ENCODE peak calls at places on chromosome 6, in ten cellular contexts. C, K, U, V, M, A, L, H, O and Q are unnamed samples.

GRCh38 chr6:4930025-4930692 is 73.7 kb downstream of the RPP40 start:
- DNase-seq in U (no peak), A (no peak), H (no peak), L (no peak), K (no peak), C (no peak), O (no peak), V (no peak), M (no peak), Q (no peak)

GRCh38 chr6:119077643-119078448 is 618 bp downstream of the FAM184A start:
- DNase-seq in U (no peak), L (no peak), A (peak; percentile 52), M (peak; percentile 64), C (peak; percentile 26), H (peak; percentile 9), V (peak; percentile 85), K (peak; percentile 58), O (peak; percentile 70), Q (peak; percentile 14)

GRCh38 chr6:85641916-85642773 is 541 bp downstream of the SYNCRIP start:
- DNase-seq in V (peak; percentile 95), K (peak; percentile 77), A (peak; percentile 65), L (peak; percentile 48), C (peak; percentile 75), H (peak; percentile 55), O (peak; percentile 78), U (peak; percentile 52), M (peak; percentile 31), Q (peak; percentile 36)

GRCh38 chr6:128350416-128351254 is 169.8 kb downstream of the PTPRK start:
- DNase-seq in H (no peak), U (peak; percentile 38), M (no peak), A (no peak), L (peak; percentile 11), K (no peak), C (no peak), O (no peak), V (no peak), Q (peak; percentile 42)

GRCh38 chr6:42276008-42276890 is 58.6 kb upstream of the MRPS10 start:
- DNase-seq in C (no peak), K (no peak), V (no peak), A (no peak), H (peak; percentile 79), U (peak; percentile 38), M (no peak), L (no peak), O (no peak), Q (peak; percentile 78)

GRCh38 chr6:26183581-26184408 is 96.6 kb downstream of the HFE start:
- DNase-seq in C (peak; percentile 78), V (peak; percentile 89), A (peak; percentile 63), K (peak; percentile 52), L (peak; percentile 84), M (peak; percentile 68), U (peak; percentile 94), O (peak; percentile 79), H (peak; percentile 93), Q (peak; percentile 85)

GRCh38 chr6:45685076-45685475 is 307.3 kb upstream of the SUPT3H start:
- DNase-seq in C (no peak), H (no peak), M (no peak), V (no peak), K (no peak), L (no peak), A (no peak), O (no peak), U (peak; percentile 24), Q (no peak)

GRCh38 chr6:130674604-130675003 is 152.6 kb upstream of the SMLR1 start:
- DNase-seq in C (no peak), V (no peak), K (no peak), M (no peak), H (peak; percentile 64), A (no peak), O (no peak), U (peak; percentile 45), L (no peak), Q (peak; percentile 47)

GRCh38 chr6:99219788-99220187 is 129.7 kb downstream of the FAXC start:
- DNase-seq in U (no peak), M (peak; percentile 15), A (no peak), O (no peak), L (peak; percentile 11), H (no peak), K (peak; percentile 34), V (no peak), C (no peak), Q (no peak)

DNA sequence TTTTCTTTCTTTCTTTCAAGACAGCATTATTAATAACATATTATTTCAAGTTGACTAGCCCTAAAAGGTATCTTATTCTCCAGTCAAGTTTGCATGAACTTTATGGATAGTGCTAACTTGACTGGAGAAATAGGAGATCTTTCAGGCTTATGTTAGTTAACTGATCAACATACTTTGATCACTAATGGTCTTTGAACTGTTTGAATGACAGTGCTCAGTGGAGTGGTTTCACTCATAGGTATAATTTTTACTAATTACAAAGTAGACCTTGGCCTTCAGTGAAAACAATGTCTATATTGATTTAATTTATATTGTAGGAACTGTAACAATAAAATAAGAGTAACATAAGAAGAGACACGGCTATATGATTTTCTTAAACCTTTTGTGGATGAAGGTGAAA is 8.0 kb upstream of the LRRC1 start:
- DNase-seq in U (no peak), L (no peak), C (no peak), V (no peak), A (no peak), M (no peak), O (no peak), K (no peak), H (no peak), Q (no peak)
- TF ChIP-seq CTCF in U (no peak), L (no peak), C (no peak), V (no peak), A (no peak), M (no peak), O (no peak), K (no peak), H (no peak), Q (no peak)

DNA sequence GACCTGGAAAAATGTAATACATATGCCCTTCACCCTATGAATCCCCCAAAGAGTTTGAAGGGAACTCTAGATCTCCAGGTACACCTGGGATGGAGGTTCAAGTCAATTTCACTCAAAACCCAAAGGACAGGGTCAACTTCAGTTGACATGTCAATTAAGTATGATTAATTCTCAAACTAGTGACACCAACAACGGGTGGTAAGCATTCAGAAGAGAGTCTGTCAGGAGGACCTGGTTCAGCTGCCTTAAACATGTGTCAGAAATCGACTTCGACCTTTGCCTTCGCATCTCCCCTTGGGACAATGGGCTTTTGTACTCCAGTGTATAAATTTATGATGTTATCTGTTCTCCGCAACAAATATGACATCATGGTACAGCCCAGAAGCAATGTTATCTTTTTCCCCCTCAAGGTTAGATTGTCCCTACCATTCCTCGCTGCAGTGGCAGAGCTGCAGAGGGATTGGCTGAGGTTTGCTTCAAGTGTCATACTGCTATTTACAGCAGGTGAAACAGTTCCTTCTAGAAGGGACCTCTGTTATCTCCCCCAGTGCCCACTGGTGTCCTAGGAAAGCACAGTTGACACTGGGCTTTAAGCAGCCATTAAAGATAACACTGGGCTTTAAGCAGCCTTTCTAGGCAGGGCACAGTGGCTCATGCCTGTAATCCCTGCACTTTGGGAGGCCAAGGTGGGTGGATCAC is 94.7 kb upstream of the SNX9 start:
- DNase-seq in M (no peak), L (no peak), V (no peak), U (no peak), H (no peak), C (no peak), K (no peak), A (no peak), O (peak; percentile 64), Q (no peak)
- H3K4me3 ChIP-seq in M (no peak overlapping the region), L (no peak overlapping the region), V (no peak overlapping the region), U (no peak overlapping the region), H (no peak overlapping the region), C (no peak overlapping the region), K (no peak overlapping the region), A (no peak overlapping the region), O (no peak overlapping the region), Q (no peak overlapping the region)

GRCh38 chr6:32047855-32048766 is 9.9 kb downstream of the CYP21A2 start:
- DNase-seq in H (peak; percentile 67), V (peak; percentile 90), O (peak; percentile 89), C (peak; percentile 43), A (peak; percentile 79), K (peak; percentile 57), L (peak; percentile 48), U (peak; percentile 54), M (peak; percentile 63), Q (peak; percentile 49)

GRCh38 chr6:32047539-32047854 is 9.3 kb downstream of the CYP21A2 start:
- DNase-seq in H (no peak), L (no peak), U (no peak), A (no peak), M (no peak), O (no peak), K (no peak), V (no peak), C (no peak), Q (no peak)

GRCh38 chr6:32045811-32046449 is 7.7 kb downstream of the CYP21A2 start:
- DNase-seq in U (no peak), H (peak; percentile 7), L (no peak), M (peak; percentile 32), O (no peak), A (no peak), V (peak; percentile 58), C (no peak), K (no peak), Q (no peak)

GRCh38 chr6:32047084-32047478 is 8.9 kb downstream of the CYP21A2 start:
- DNase-seq in O (peak; percentile 56), L (no peak), V (no peak), H (peak; percentile 66), M (peak; percentile 16), K (no peak), C (no peak), U (peak; percentile 69), A (no peak), Q (peak; percentile 66)

DNA sequence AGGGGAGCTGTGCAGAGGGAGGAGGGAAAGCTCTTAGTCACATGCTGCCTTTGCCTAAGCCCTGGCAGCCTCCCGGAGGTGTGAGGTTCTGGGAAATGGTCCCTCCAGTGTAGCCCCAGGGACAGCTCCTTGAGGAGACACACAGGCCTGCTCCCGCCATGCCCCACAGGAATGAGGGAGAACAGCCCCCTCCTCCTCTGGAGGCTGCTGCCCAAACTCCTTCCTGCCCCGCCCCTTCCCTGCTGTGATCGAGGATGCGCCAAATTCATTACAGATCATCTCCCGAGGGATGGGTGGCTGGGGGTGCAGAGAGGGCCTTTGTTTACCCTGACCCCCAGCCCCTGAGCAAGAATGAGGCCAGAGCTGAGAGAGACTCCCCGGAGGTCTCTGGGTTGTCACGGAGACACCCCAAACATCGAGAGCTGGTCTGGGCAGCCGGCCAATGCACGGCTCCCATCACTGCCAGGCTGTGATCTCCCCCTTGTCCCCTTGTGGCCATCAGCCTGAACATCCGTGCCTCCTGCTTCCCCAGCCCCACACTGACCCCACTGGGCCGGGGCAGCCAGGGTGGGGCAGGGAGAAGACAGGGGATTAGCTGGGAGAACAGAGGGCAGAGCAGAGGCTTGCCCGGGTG is 8.4 kb downstream of the CYP21A2 start:
- DNase-seq in V (peak; percentile 70), O (no peak), A (no peak), M (peak; percentile 10), L (no peak), C (no peak), U (peak; percentile 19), K (no peak), H (peak; percentile 61), Q (peak; percentile 20)
- TF ChIP-seq CTCF in V (no peak), O (no peak), A (no peak), M (no peak), L (no peak), C (no peak), U (no peak), K (peak; percentile 12), H (no peak), Q (no peak)

DNA sequence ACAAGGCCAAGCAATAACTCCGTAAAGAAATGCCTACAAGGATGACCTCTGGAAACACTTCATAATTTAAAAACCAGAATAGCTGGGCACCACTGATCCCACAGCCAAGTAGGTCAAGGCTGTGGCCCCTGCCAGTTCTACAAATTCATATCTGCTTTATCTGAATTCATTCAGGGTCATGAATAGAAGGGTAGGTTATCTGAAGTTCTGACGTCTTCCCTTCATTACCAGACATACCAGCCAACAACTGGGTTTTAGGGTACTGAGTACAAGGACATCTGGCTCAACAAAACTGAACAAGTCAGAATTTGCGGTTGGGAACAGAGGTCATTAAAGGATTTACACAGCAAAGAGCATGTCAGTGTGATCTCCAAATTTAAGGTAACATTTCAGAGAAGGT is 26.0 kb downstream of the MAP3K5 start:
- DNase-seq in L (no peak), M (no peak), O (no peak), V (no peak), U (peak; percentile 65), C (no peak), K (no peak), H (no peak), A (no peak), Q (no peak)
- H3K4me3 ChIP-seq in L (no peak overlapping the region), M (no peak overlapping the region), O (no peak overlapping the region), V (no peak overlapping the region), U (no peak overlapping the region), C (no peak overlapping the region), K (no peak overlapping the region), H (no peak overlapping the region), A (no peak overlapping the region), Q (no peak overlapping the region)